ENCODE peak calls at places on chromosomes 1 and 21, in nine cellular contexts. K, G, M, I, R, N, D, O and U are unnamed samples.

GRCh38 chr1:110465814-110466380 is 14.9 kb downstream of the PROK1 start:
- DNase-seq in M (no peak), K (no peak), O (no peak), D (no peak), N (no peak), R (no peak), G (no peak), I (no peak), U (no peak)

GRCh38 chr1:953524-954320 is 5.3 kb downstream of the NOC2L start:
- DNase-seq in R (no peak), N (no peak), O (no peak), M (no peak), K (no peak), D (no peak), I (no peak), G (no peak), U (no peak)

GRCh38 chr1:232033285-232033684 is 406.7 kb downstream of the DISC1 start:
- DNase-seq in M (no peak), O (peak), D (no peak), R (no peak), N (no peak), G (no peak), K (no peak), I (no peak), U (no peak)

GRCh38 chr1:205248793-205249601 is 21.3 kb downstream of the TMCC2 start:
- DNase-seq in G (peak), I (no peak), M (peak), R (peak), N (no peak), D (peak), K (peak), O (no peak), U (peak)

GRCh38 chr1:244381887-244382565 is 69.7 kb downstream of the ADSS2 start:
- DNase-seq in M (no peak), N (peak), O (no peak), G (peak), D (no peak), K (no peak), I (peak), R (no peak), U (peak)

GRCh38 chr1:201481761-201482493 is 12.9 kb upstream of the PHLDA3 start:
- DNase-seq in O (peak), I (peak), M (peak), G (peak), D (peak), R (peak), K (peak), N (peak), U (peak)

GRCh38 chr1:217889401-217889800 is 258.3 kb downstream of the SPATA17 start:
- DNase-seq in O (peak), D (no peak), N (peak), M (no peak), R (no peak), G (no peak), K (no peak), I (no peak), U (peak)

GRCh38 chr21:38171723-38172344 is 85.0 kb upstream of the KCNJ15 start:
- DNase-seq in I (peak), K (no peak), N (peak), O (peak), G (peak), M (no peak), D (no peak), R (no peak), U (peak)

GRCh38 chr1:235648407-235648907 is 1.1 kb downstream of the GNG4 start:
- DNase-seq in M (no peak), D (peak), N (no peak), K (no peak), O (peak), I (no peak), G (no peak), R (no peak), U (no peak)

GRCh38 chr1:38436006-38436405 is 389.4 kb upstream of the POU3F1 start:
- DNase-seq in K (no peak), R (no peak), D (no peak), O (no peak), N (no peak), G (no peak), I (no peak), M (no peak), U (no peak)

GRCh38 chr1:160340866-160341265 is 2.2 kb downstream of the COPA start:
- DNase-seq in D (no peak), I (no peak), R (no peak), M (no peak), G (no peak), N (no peak), O (no peak), K (no peak), U (no peak)

GRCh38 chr1:227889863-227890405 is 57.8 kb downstream of the WNT9A start:
- DNase-seq in D (no peak), O (no peak), M (no peak), N (no peak), K (peak), G (no peak), I (no peak), R (peak), U (no peak)

GRCh38 chr1:246930830-246931548 is 759 bp downstream of the AHCTF1 start:
- DNase-seq in R (peak), M (peak), D (peak), I (peak), G (peak), O (no peak), N (peak), K (peak), U (peak)

GRCh38 chr1:201050515-201051277 is 27.2 kb upstream of the KIF21B start:
- DNase-seq in M (no peak), N (no peak), I (peak), K (no peak), R (no peak), O (no peak), D (no peak), G (peak), U (peak)

GRCh38 chr1:93670141-93670540 is 11.5 kb downstream of the BCAR3 start:
- DNase-seq in R (peak), K (no peak), G (peak), N (peak), O (no peak), D (no peak), M (peak), I (peak), U (peak)

GRCh38 chr1:41496080-41497055 is 11.9 kb upstream of the EDN2 start:
- DNase-seq in D (peak), O (peak), I (peak), M (peak), K (peak), G (peak), R (peak), N (peak), U (peak)

GRCh38 chr1:202860744-202861419 is 28.1 kb downstream of the RABIF start:
- DNase-seq in R (peak), I (peak), N (peak), K (peak), M (peak), G (peak), D (peak), O (peak), U (peak)

GRCh38 chr1:176736015-176736414 is 273.0 kb downstream of the PAPPA2 start:
- DNase-seq in K (no peak), R (no peak), N (no peak), G (no peak), D (no peak), O (no peak), M (no peak), I (no peak), U (no peak)

GRCh38 chr21:41168391-41169257 is 664 bp downstream of the BACE2 start:
- DNase-seq in N (peak), O (peak), K (peak), R (peak), D (peak), I (peak), G (peak), M (peak), U (peak)

GRCh38 chr1:40404670-40405462 is 31.3 kb downstream of the SMAP2 start:
- DNase-seq in D (no peak), I (peak), G (peak), N (peak), R (no peak), O (peak), K (no peak), M (peak), U (peak)

GRCh38 chr1:233386336-233386735 is 58.8 kb downstream of the MAP3K21 start:
- DNase-seq in N (peak), I (no peak), R (no peak), K (no peak), O (no peak), G (no peak), D (no peak), M (no peak), U (peak)

GRCh38 chr1:10059329-10059691 is 26.6 kb downstream of the UBE4B start:
- DNase-seq in R (no peak), I (no peak), O (peak), D (no peak), M (no peak), N (no peak), G (no peak), K (no peak), U (no peak)

GRCh38 chr1:12556368-12556930 is 61.6 kb downstream of the DHRS3 start:
- DNase-seq in D (peak), M (peak), K (peak), O (peak), I (peak), N (no peak), G (peak), R (no peak), U (peak)

GRCh38 chr1:75233302-75233929 is 99.2 kb downstream of the LHX8 start:
- DNase-seq in N (peak), D (no peak), M (no peak), R (no peak), G (peak), O (peak), K (no peak), I (no peak), U (peak)

GRCh38 chr1:113859478-113860175 is 11.9 kb downstream of the PTPN22 start:
- DNase-seq in D (no peak), M (no peak), K (no peak), I (no peak), N (no peak), G (peak), R (no peak), O (no peak), U (no peak)

GRCh38 chr1:24770891-24771290 is 25.6 kb downstream of the CLIC4 start:
- DNase-seq in O (no peak), K (no peak), N (no peak), D (no peak), M (no peak), G (peak), I (no peak), R (no peak), U (peak)

GRCh38 chr21:35376406-35377135 is 327.5 kb upstream of the RUNX1 start:
- DNase-seq in N (no peak), G (peak), I (no peak), D (no peak), M (no peak), K (no peak), R (no peak), O (no peak), U (no peak)

GRCh38 chr1:111895456-111895855 is 94.0 kb downstream of the KCND3 start:
- DNase-seq in O (peak), N (no peak), M (no peak), R (no peak), D (no peak), K (no peak), G (no peak), I (peak), U (no peak)

GRCh38 chr21:45363921-45364463 is 41.0 kb upstream of the COL18A1 start:
- DNase-seq in M (peak), O (no peak), R (peak), K (no peak), D (peak), I (peak), N (peak), G (peak), U (peak)

GRCh38 chr1:101025283-101025679 is 303 bp downstream of the DPH5 start:
- DNase-seq in O (no peak), K (no peak), R (no peak), G (no peak), N (no peak), M (no peak), I (no peak), D (peak), U (no peak)

GRCh38 chr1:58785424-58786058 is 1.7 kb upstream of the JUN start:
- DNase-seq in I (no peak), K (peak), G (peak), N (peak), O (peak), R (peak), D (peak), M (peak), U (peak)

GRCh38 chr1:117009132-117009531 is 7.6 kb downstream of the CD101 start:
- DNase-seq in R (no peak), G (peak), O (no peak), I (no peak), D (no peak), N (no peak), M (no peak), K (no peak), U (no peak)

GRCh38 chr21:35607406-35607805 is 452.9 kb downstream of the SETD4 start:
- DNase-seq in R (no peak), I (no peak), M (no peak), O (no peak), G (no peak), D (no peak), N (no peak), K (no peak), U (no peak)

GRCh38 chr1:240567066-240567465 is 44.9 kb downstream of the GREM2 start:
- DNase-seq in M (no peak), G (no peak), D (no peak), I (no peak), N (no peak), R (no peak), O (no peak), K (no peak), U (no peak)

GRCh38 chr1:155083865-155084721 is 5.5 kb downstream of the EFNA3 start:
- DNase-seq in K (no peak), I (no peak), O (no peak), R (no peak), D (peak), M (peak), G (peak), N (peak), U (peak)

GRCh38 chr1:15272009-15272781 is 25.2 kb downstream of the FHAD1 start:
- DNase-seq in R (peak), O (peak), G (peak), K (peak), M (peak), I (peak), N (peak), D (peak), U (peak)

GRCh38 chr1:51936531-51936930 is 54.0 kb downstream of the RAB3B start:
- DNase-seq in G (peak), D (no peak), R (no peak), K (no peak), I (peak), N (peak), O (no peak), M (no peak), U (peak)

GRCh38 chr1:205536759-205537361 is 32.4 kb downstream of the CDK18 start:
- DNase-seq in M (peak), N (peak), K (peak), R (peak), I (no peak), G (no peak), O (no peak), D (peak), U (no peak)

GRCh38 chr1:38546630-38547029 is 312.9 kb downstream of the RRAGC start:
- DNase-seq in D (no peak), N (no peak), I (no peak), O (no peak), R (no peak), K (no peak), G (no peak), M (no peak), U (no peak)

GRCh38 chr1:26791626-26792025 is 3.9 kb downstream of the PIGV start:
- DNase-seq in N (no peak), R (no peak), M (no peak), K (no peak), D (no peak), G (no peak), I (no peak), O (no peak), U (no peak)
- H3K4me3 ChIP-seq in N (no peak), R (no peak), M (no peak), K (no peak), D (no peak), G (no peak), I (no peak), O (no peak), U (no peak)

DNA sequence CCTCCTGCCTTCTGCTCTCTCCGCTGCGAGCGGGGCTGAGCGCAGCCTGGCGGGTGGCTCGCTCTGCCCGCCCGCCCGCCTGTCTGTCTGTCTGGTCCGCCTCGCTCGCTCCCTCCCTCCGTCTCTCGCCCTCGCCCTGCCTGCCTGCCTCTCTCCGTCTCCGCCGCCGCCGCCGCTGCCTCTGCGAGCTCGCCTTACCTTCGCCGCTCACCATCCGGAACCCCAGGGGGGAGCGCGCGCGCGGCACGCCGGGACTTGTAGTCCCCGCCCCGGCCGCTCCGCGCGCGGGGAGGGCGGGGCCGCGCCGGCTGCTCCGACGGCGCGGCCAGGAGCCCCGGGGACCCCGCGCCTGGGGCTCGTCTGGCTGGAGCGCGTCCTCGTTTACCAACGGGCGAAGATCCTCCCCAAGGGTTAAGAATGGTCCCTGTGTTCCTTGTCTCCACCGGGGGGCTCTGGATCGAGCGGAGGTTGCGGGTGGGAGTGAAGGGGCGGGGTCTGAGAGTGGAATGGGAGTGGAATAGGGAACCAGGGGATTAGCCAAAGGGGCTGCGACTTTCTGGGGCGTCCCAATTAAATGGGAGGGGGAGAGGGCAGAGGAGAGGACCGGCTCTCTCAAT is at the start of gene AHDC1:
- DNase-seq in N (peak), I (peak), D (peak), O (peak), G (peak), M (peak), R (peak), K (peak), U (peak)
- TF ChIP-seq CTCF in N (no peak), I (no peak), D (peak), O (peak), G (no peak), M (peak), R (no peak), K (no peak), U (no peak)

GRCh38 chr1:61110587-61110986 is 28.2 kb downstream of the NFIA start:
- DNase-seq in R (no peak), M (no peak), N (no peak), K (no peak), I (no peak), G (peak), D (no peak), O (no peak), U (no peak)

GRCh38 chr1:61109158-61109557 is 26.8 kb downstream of the NFIA start:
- DNase-seq in K (no peak), D (no peak), O (no peak), M (no peak), I (no peak), N (no peak), R (no peak), G (no peak), U (no peak)

GRCh38 chr1:61109910-61110309 is 27.5 kb downstream of the NFIA start:
- DNase-seq in I (no peak), R (no peak), M (no peak), G (no peak), K (no peak), O (no peak), D (no peak), N (no peak), U (no peak)

GRCh38 chr1:61114178-61114870 is 32.0 kb downstream of the NFIA start:
- DNase-seq in I (no peak), K (no peak), G (no peak), N (no peak), M (no peak), R (no peak), O (no peak), D (no peak), U (no peak)

GRCh38 chr1:61111084-61112050 is 29.0 kb downstream of the NFIA start:
- DNase-seq in R (no peak), G (peak), N (no peak), I (no peak), K (no peak), O (no peak), M (no peak), D (no peak), U (peak)
- H3K4me3 ChIP-seq in R (no peak), G (no peak), N (no peak), I (no peak), K (no peak), O (no peak), M (no peak), D (no peak), U (no peak)

DNA sequence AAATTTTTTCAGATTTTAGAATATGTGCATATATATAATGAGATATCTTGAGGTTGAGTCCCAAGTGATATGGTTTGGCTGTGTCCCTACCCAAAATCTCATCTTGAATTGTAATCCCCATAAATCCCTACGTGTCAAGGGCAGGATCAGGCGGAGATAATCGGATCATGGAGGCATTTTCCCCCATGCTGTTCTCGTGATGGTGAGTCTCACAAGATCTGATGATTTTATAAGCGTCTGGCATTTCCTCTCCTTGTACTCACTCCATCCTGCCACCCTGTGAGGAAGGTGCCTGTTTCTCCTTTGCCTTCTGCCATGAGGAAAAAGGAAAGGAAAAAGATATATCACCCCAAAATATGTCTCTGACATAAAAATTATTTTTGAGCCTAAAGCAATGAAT is 64.6 kb downstream of the TOR3A start:
- DNase-seq in M (no peak), I (no peak), G (no peak), N (no peak), R (no peak), D (no peak), K (no peak), O (no peak), U (peak)
- TF ChIP-seq CTCF in M (no peak), I (no peak), G (no peak), N (no peak), R (no peak), D (no peak), K (no peak), O (no peak), U (no peak)

DNA sequence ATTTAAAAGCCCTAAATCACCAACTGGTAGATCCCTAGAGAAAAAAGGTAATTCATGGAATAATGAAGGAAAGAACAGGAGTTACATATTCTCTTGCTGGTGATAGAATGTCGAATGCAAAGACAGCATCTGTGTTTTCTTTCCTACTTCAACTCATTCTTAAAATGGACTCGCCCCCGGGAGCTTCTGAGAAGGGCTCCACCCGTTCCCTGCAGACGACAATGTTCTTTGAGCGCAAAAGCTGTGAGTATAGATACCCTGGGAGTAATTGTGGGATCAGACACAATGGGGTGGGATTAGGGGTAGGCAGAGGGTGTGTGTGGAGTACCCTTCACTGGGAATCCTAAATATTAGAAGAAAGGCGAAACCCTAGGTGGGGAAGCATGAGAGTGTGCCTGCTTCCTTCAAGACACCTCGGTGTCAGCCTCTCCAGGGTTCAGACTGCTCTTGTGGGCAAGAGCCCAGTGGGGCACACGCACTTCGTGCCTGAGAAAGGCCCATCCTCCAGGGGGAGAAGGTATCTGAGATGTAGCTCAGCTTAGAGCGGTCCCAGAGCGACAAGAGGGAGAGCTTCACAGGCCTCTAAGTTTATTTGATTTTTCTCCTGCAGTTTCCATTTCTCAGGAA is 123.3 kb upstream of the DPYD start:
- DNase-seq in K (no peak), M (no peak), G (no peak), O (no peak), N (no peak), R (no peak), D (no peak), I (no peak), U (no peak)
- H3K4me3 ChIP-seq in K (no peak), M (no peak), G (peak), O (no peak), N (no peak), R (no peak), D (no peak), I (peak), U (no peak)

DNA sequence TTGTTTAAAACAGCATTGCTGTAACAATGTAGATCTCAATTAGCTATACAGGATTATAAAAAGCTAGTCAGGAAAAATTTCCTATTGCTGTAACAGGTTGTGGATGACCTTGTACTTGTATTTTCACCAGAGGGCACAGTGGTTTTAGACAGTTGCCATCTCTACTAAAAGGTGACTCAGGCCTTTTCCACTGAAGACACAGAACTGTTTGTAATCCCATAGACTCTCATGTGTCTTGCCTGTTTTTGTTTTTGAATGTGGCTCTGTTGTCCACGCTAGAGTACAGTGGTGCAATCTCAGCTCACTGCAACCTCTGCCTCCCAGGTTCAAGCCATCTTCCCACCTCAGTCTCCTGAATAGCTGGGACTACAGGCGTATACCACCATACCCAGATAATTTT is 5.9 kb downstream of the MTFR1L start:
- DNase-seq in I (no peak), G (no peak), K (no peak), R (no peak), O (no peak), M (no peak), N (peak), D (no peak), U (peak)
- TF ChIP-seq CTCF in I (no peak), G (no peak), K (no peak), R (no peak), O (no peak), M (no peak), N (no peak), D (no peak), U (no peak)